ENCODE peak calls at places on chromosomes 6 and 20, in seven cellular contexts. H is effector memory CD8-positive, alpha-beta T cell; E is HS-27A; X is nephron progenitor cell; U is amniotic stem cell; J is GM12865; V is activated naive CD8-positive, alpha-beta T cell treated with anti-CD3 and anti-CD28 coated beads, Interleukin-2, amount 50 U/mL, for 24 hours. S is an unnamed sample.

GRCh38 chr6:125818659-125819297 is 28.0 kb downstream of the NCOA7 start:
- DNase-seq in H (no peak), E (no peak), X (no peak), U (no peak), J (no peak), V (no peak), S (no peak)

GRCh38 chr6:53723331-53723730 is 57.8 kb upstream of the KLHL31 start:
- DNase-seq in H (no peak), E (no peak), X (no peak), U (no peak), J (no peak), V (no peak), S (no peak)

GRCh38 chr6:52330470-52330869 is 31.5 kb upstream of the PAQR8 start:
- DNase-seq in H (no peak), E (no peak), X (no peak), U (no peak), J (no peak), V (no peak), S (no peak)

GRCh38 chr20:57112448-57112847 is 154.0 kb downstream of the BMP7 start:
- DNase-seq in H (no peak), E (no peak), X (no peak), U (no peak), J (no peak), V (no peak), S (no peak)

GRCh38 chr20:34316191-34316814 is 13.1 kb upstream of the AHCY start:
- DNase-seq in H (no peak), E (peak), X (no peak), U (no peak), J (no peak), V (no peak), S (no peak)

GRCh38 chr6:76435174-76435573 is 362.7 kb upstream of the IMPG1 start:
- DNase-seq in H (no peak), E (no peak), X (no peak), U (no peak), J (no peak), V (no peak), S (no peak)

GRCh38 chr6:148969271-148969666 is 222.4 kb downstream of the UST start:
- DNase-seq in H (no peak), E (no peak), X (no peak), U (no peak), J (no peak), V (no peak), S (no peak)

GRCh38 chr20:1134836-1135235 is 16.4 kb downstream of the PSMF1 start:
- DNase-seq in H (no peak), E (no peak), X (no peak), U (no peak), J (no peak), V (no peak), S (no peak)

GRCh38 chr6:100905067-100905466 is 23.9 kb upstream of the ASCC3 start:
- DNase-seq in H (no peak), E (no peak), X (no peak), U (no peak), J (no peak), V (no peak), S (no peak)

GRCh38 chr6:46490425-46491200 is 636 bp downstream of the RCAN2 start:
- DNase-seq in H (no peak), E (no peak), X (peak), U (no peak), J (no peak), V (no peak), S (peak)

GRCh38 chr6:106227612-106228507 is 97.7 kb downstream of the ATG5 start:
- DNase-seq in H (no peak), E (no peak), X (no peak), U (no peak), J (no peak), V (no peak), S (no peak)

GRCh38 chr20:44830523-44830922 is 20.2 kb upstream of the RIMS4 start:
- DNase-seq in H (no peak), E (no peak), X (no peak), U (no peak), J (no peak), V (no peak), S (no peak)

GRCh38 chr20:42754713-42755112 is 435.0 kb downstream of the PTPRT start:
- DNase-seq in H (no peak), E (no peak), X (no peak), U (no peak), J (no peak), V (no peak), S (no peak)

GRCh38 chr6:22350109-22350508 is 53.3 kb upstream of the PRL start:
- DNase-seq in H (no peak), E (no peak), X (no peak), U (no peak), J (no peak), V (no peak), S (no peak)

S was measured in GM10248.